ENCODE peak calls at places on chromosomes 5 and 9, in four cellular contexts. One of them, this sample, is unnamed.

GRCh38 chr9:135087489-135087791 is at the start of gene OLFM1:
- DNase-seq in SHP77 treated with DMSO at 0.1 percent for 48 hours: peak
- DNase-seq in NCI-H510A treated with DMSO at 0.1 percent for 48 hours: no peak
- DNase-seq in COR-L47: peak
- DNase-seq in this sample: no peak

GRCh38 chr9:20358201-20358600 is 264.1 kb downstream of the MLLT3 start:
- DNase-seq in SHP77 treated with DMSO at 0.1 percent for 48 hours: no peak
- DNase-seq in NCI-H510A treated with DMSO at 0.1 percent for 48 hours: no peak
- DNase-seq in COR-L47: no peak
- DNase-seq in this sample: no peak

GRCh38 chr9:72592501-72593403 is 71.3 kb downstream of the TMC1 start:
- DNase-seq in SHP77 treated with DMSO at 0.1 percent for 48 hours: no peak
- DNase-seq in NCI-H510A treated with DMSO at 0.1 percent for 48 hours: peak
- DNase-seq in COR-L47: peak
- DNase-seq in this sample: peak

GRCh38 chr5:139543423-139543991 is 17.6 kb upstream of the UBE2D2 start:
- DNase-seq in SHP77 treated with DMSO at 0.1 percent for 48 hours: no peak
- DNase-seq in NCI-H510A treated with DMSO at 0.1 percent for 48 hours: no peak
- DNase-seq in COR-L47: no peak
- DNase-seq in this sample: peak

GRCh38 chr9:130039504-130040147 is 3.4 kb downstream of the FNBP1 start:
- DNase-seq in NCI-H510A treated with DMSO at 0.1 percent for 48 hours: peak
- DNase-seq in COR-L47: peak
- DNase-seq in SHP77 treated with DMSO at 0.1 percent for 48 hours: no peak
- DNase-seq in this sample: no peak

GRCh38 chr5:144134181-144134827 is 36.2 kb downstream of the YIPF5 start:
- DNase-seq in COR-L47: no peak
- DNase-seq in NCI-H510A treated with DMSO at 0.1 percent for 48 hours: no peak
- DNase-seq in SHP77 treated with DMSO at 0.1 percent for 48 hours: no peak
- DNase-seq in this sample: no peak

GRCh38 chr9:87834357-87834756 is 48.3 kb upstream of the SPATA31E1 start:
- DNase-seq in COR-L47: no peak
- DNase-seq in SHP77 treated with DMSO at 0.1 percent for 48 hours: no peak
- DNase-seq in NCI-H510A treated with DMSO at 0.1 percent for 48 hours: no peak
- DNase-seq in this sample: peak

GRCh38 chr5:67879619-67880357 is 335.8 kb upstream of the PIK3R1 start:
- DNase-seq in COR-L47: no peak
- DNase-seq in SHP77 treated with DMSO at 0.1 percent for 48 hours: no peak
- DNase-seq in NCI-H510A treated with DMSO at 0.1 percent for 48 hours: no peak
- DNase-seq in this sample: no peak

GRCh38 chr9:115046786-115047185 is 71.2 kb downstream of the TNC start:
- DNase-seq in COR-L47: no peak
- DNase-seq in NCI-H510A treated with DMSO at 0.1 percent for 48 hours: no peak
- DNase-seq in SHP77 treated with DMSO at 0.1 percent for 48 hours: no peak
- DNase-seq in this sample: no peak

GRCh38 chr5:675111-675875 is 17.9 kb downstream of the TPPP start:
- DNase-seq in NCI-H510A treated with DMSO at 0.1 percent for 48 hours: no peak
- DNase-seq in SHP77 treated with DMSO at 0.1 percent for 48 hours: no peak
- DNase-seq in COR-L47: no peak
- DNase-seq in this sample: no peak

GRCh38 chr5:54769072-54769471 is 216.3 kb downstream of the ESM1 start:
- DNase-seq in SHP77 treated with DMSO at 0.1 percent for 48 hours: no peak
- DNase-seq in NCI-H510A treated with DMSO at 0.1 percent for 48 hours: no peak
- DNase-seq in COR-L47: no peak
- DNase-seq in this sample: peak

GRCh38 chr5:81906086-81906485 is 65.7 kb upstream of the ATG10 start:
- DNase-seq in SHP77 treated with DMSO at 0.1 percent for 48 hours: no peak
- DNase-seq in NCI-H510A treated with DMSO at 0.1 percent for 48 hours: no peak
- DNase-seq in COR-L47: no peak
- DNase-seq in this sample: no peak

GRCh38 chr9:99513441-99514112 is 291.5 kb downstream of the SEC61B start:
- DNase-seq in SHP77 treated with DMSO at 0.1 percent for 48 hours: no peak
- DNase-seq in COR-L47: no peak
- DNase-seq in NCI-H510A treated with DMSO at 0.1 percent for 48 hours: no peak
- DNase-seq in this sample: no peak

GRCh38 chr9:37324261-37324683 is 98.2 kb upstream of the GRHPR start:
- DNase-seq in COR-L47: no peak
- DNase-seq in NCI-H510A treated with DMSO at 0.1 percent for 48 hours: peak
- DNase-seq in SHP77 treated with DMSO at 0.1 percent for 48 hours: no peak
- DNase-seq in this sample: peak

GRCh38 chr9:113567361-113568080 is 104.0 kb downstream of the RGS3 start:
- DNase-seq in SHP77 treated with DMSO at 0.1 percent for 48 hours: no peak
- DNase-seq in NCI-H510A treated with DMSO at 0.1 percent for 48 hours: no peak
- DNase-seq in COR-L47: no peak
- DNase-seq in this sample: no peak

GRCh38 chr9:135821733-135822382 is 85.5 kb downstream of the CAMSAP1 start:
- DNase-seq in COR-L47: no peak
- DNase-seq in SHP77 treated with DMSO at 0.1 percent for 48 hours: no peak
- DNase-seq in NCI-H510A treated with DMSO at 0.1 percent for 48 hours: no peak
- DNase-seq in this sample: no peak

GRCh38 chr9:135968083-135968476 is 6.9 kb upstream of the UBAC1 start:
- DNase-seq in SHP77 treated with DMSO at 0.1 percent for 48 hours: no peak
- DNase-seq in COR-L47: no peak
- DNase-seq in NCI-H510A treated with DMSO at 0.1 percent for 48 hours: no peak
- DNase-seq in this sample: peak

GRCh38 chr5:173839117-173839713 is 48.9 kb upstream of the CPEB4 start:
- DNase-seq in COR-L47: no peak
- DNase-seq in SHP77 treated with DMSO at 0.1 percent for 48 hours: no peak
- DNase-seq in NCI-H510A treated with DMSO at 0.1 percent for 48 hours: no peak
- DNase-seq in this sample: peak

GRCh38 chr5:124154714-124155113 is 591.7 kb downstream of the ZNF608 start:
- DNase-seq in SHP77 treated with DMSO at 0.1 percent for 48 hours: no peak
- DNase-seq in NCI-H510A treated with DMSO at 0.1 percent for 48 hours: no peak
- DNase-seq in COR-L47: no peak
- DNase-seq in this sample: peak

GRCh38 chr5:159533197-159533596 is 202.9 kb upstream of the IL12B start:
- DNase-seq in NCI-H510A treated with DMSO at 0.1 percent for 48 hours: no peak
- DNase-seq in COR-L47: no peak
- DNase-seq in SHP77 treated with DMSO at 0.1 percent for 48 hours: no peak
- DNase-seq in this sample: no peak

GRCh38 chr5:170743876-170744212 is 39.7 kb upstream of the GABRP start:
- DNase-seq in NCI-H510A treated with DMSO at 0.1 percent for 48 hours: no peak
- DNase-seq in COR-L47: no peak
- DNase-seq in SHP77 treated with DMSO at 0.1 percent for 48 hours: no peak
- DNase-seq in this sample: no peak

GRCh38 chr9:36876056-36876455 is 158.0 kb downstream of the PAX5 start:
- DNase-seq in SHP77 treated with DMSO at 0.1 percent for 48 hours: no peak
- DNase-seq in NCI-H510A treated with DMSO at 0.1 percent for 48 hours: no peak
- DNase-seq in COR-L47: no peak
- DNase-seq in this sample: no peak

This sample was measured in DMS53.